ENCODE peak calls at places on chromosomes 4 and X, in ten cellular contexts. One of them, this sample, is unnamed.

GRCh38 chr4:119627267-119628190 is 1.1 kb downstream of the PDE5A start:
- DNase-seq in breast epithelium: peak; percentile 42
- DNase-seq in spleen: peak; percentile 91
- DNase-seq in K562: peak; percentile 74
- DNase-seq in epithelial cell of esophagus: peak; percentile 57
- DNase-seq in fibroblast of lung: peak; percentile 80
- DNase-seq in heart right ventricle: peak; percentile 69
- DNase-seq in fibroblast of pulmonary artery: peak; percentile 35
- DNase-seq in heart left ventricle: peak; percentile 84
- DNase-seq in HCT116: peak; percentile 19
- DNase-seq in this sample: peak; percentile 75

GRCh38 chr4:40421839-40422238 is 86.7 kb downstream of the CHRNA9 start:
- DNase-seq in breast epithelium: no peak
- DNase-seq in spleen: no peak
- DNase-seq in K562: no peak
- DNase-seq in epithelial cell of esophagus: no peak
- DNase-seq in fibroblast of lung: no peak
- DNase-seq in heart right ventricle: no peak
- DNase-seq in fibroblast of pulmonary artery: no peak
- DNase-seq in heart left ventricle: no peak
- DNase-seq in HCT116: no peak
- DNase-seq in this sample: no peak

GRCh38 chrX:151984328-151984727 is 9.9 kb upstream of the GABRE start:
- DNase-seq in breast epithelium: no peak
- DNase-seq in spleen: no peak
- DNase-seq in K562: no peak
- DNase-seq in epithelial cell of esophagus: peak; percentile 90
- DNase-seq in fibroblast of lung: peak; percentile 94
- DNase-seq in heart right ventricle: no peak
- DNase-seq in fibroblast of pulmonary artery: peak; percentile 95
- DNase-seq in heart left ventricle: no peak
- DNase-seq in HCT116: no peak
- DNase-seq in this sample: peak; percentile 79

GRCh38 chrX:124085063-124085462 is 123.6 kb downstream of the STAG2 start:
- DNase-seq in breast epithelium: no peak
- DNase-seq in spleen: no peak
- DNase-seq in K562: no peak
- DNase-seq in epithelial cell of esophagus: no peak
- DNase-seq in fibroblast of lung: no peak
- DNase-seq in heart right ventricle: no peak
- DNase-seq in fibroblast of pulmonary artery: no peak
- DNase-seq in heart left ventricle: no peak
- DNase-seq in HCT116: no peak
- DNase-seq in this sample: no peak

GRCh38 chr4:23877758-23878229 is 12.1 kb downstream of the PPARGC1A start:
- DNase-seq in breast epithelium: no peak
- DNase-seq in spleen: no peak
- DNase-seq in K562: no peak
- DNase-seq in epithelial cell of esophagus: no peak
- DNase-seq in fibroblast of lung: peak; percentile 89
- DNase-seq in heart right ventricle: no peak
- DNase-seq in fibroblast of pulmonary artery: peak; percentile 16
- DNase-seq in heart left ventricle: no peak
- DNase-seq in HCT116: no peak
- DNase-seq in this sample: peak; percentile 42

GRCh38 chr4:156545003-156545785 is 426.4 kb downstream of the PDGFC start:
- DNase-seq in breast epithelium: no peak
- DNase-seq in spleen: no peak
- DNase-seq in K562: no peak
- DNase-seq in epithelial cell of esophagus: no peak
- DNase-seq in fibroblast of lung: peak; percentile 43
- DNase-seq in heart right ventricle: peak; percentile 4
- DNase-seq in fibroblast of pulmonary artery: peak; percentile 42
- DNase-seq in heart left ventricle: no peak
- DNase-seq in HCT116: no peak
- DNase-seq in this sample: peak; percentile 49

GRCh38 chr4:138972956-138973819 is 42.4 kb upstream of the NOCT start:
- DNase-seq in breast epithelium: no peak
- DNase-seq in spleen: no peak
- DNase-seq in K562: no peak
- DNase-seq in epithelial cell of esophagus: no peak
- DNase-seq in fibroblast of lung: no peak
- DNase-seq in heart right ventricle: no peak
- DNase-seq in fibroblast of pulmonary artery: no peak
- DNase-seq in heart left ventricle: no peak
- DNase-seq in HCT116: no peak
- DNase-seq in this sample: no peak

GRCh38 chrX:40105016-40105790 is 7.4 kb upstream of the BCOR start:
- DNase-seq in breast epithelium: no peak
- DNase-seq in spleen: peak; percentile 91
- DNase-seq in K562: no peak
- DNase-seq in epithelial cell of esophagus: no peak
- DNase-seq in fibroblast of lung: peak; percentile 51
- DNase-seq in heart right ventricle: peak; percentile 33
- DNase-seq in fibroblast of pulmonary artery: no peak
- DNase-seq in heart left ventricle: peak; percentile 76
- DNase-seq in HCT116: no peak
- DNase-seq in this sample: no peak

GRCh38 chr4:107897823-107898222 is 33.5 kb upstream of the CYP2U1 start:
- DNase-seq in breast epithelium: no peak
- DNase-seq in spleen: no peak
- DNase-seq in K562: no peak
- DNase-seq in epithelial cell of esophagus: peak; percentile 19
- DNase-seq in fibroblast of lung: no peak
- DNase-seq in heart right ventricle: no peak
- DNase-seq in fibroblast of pulmonary artery: no peak
- DNase-seq in heart left ventricle: no peak
- DNase-seq in HCT116: no peak
- DNase-seq in this sample: no peak

GRCh38 chr4:2806392-2807355 is 13.8 kb downstream of the SH3BP2 start:
- DNase-seq in breast epithelium: no peak
- DNase-seq in spleen: peak; percentile 87
- DNase-seq in K562: no peak
- DNase-seq in epithelial cell of esophagus: no peak
- DNase-seq in fibroblast of lung: no peak
- DNase-seq in heart right ventricle: peak; percentile 77
- DNase-seq in fibroblast of pulmonary artery: peak; percentile 55
- DNase-seq in heart left ventricle: peak; percentile 82
- DNase-seq in HCT116: no peak
- DNase-seq in this sample: peak; percentile 56

GRCh38 chr4:81521708-81522107 is 50.0 kb upstream of the RASGEF1B start:
- DNase-seq in breast epithelium: no peak
- DNase-seq in spleen: no peak
- DNase-seq in K562: no peak
- DNase-seq in epithelial cell of esophagus: no peak
- DNase-seq in fibroblast of lung: no peak
- DNase-seq in heart right ventricle: no peak
- DNase-seq in fibroblast of pulmonary artery: no peak
- DNase-seq in heart left ventricle: no peak
- DNase-seq in HCT116: no peak
- DNase-seq in this sample: no peak

GRCh38 chr4:16225996-16226815 is at the start of gene TAPT1:
- DNase-seq in breast epithelium: peak; percentile 52
- DNase-seq in spleen: peak; percentile 97
- DNase-seq in K562: peak; percentile 84
- DNase-seq in epithelial cell of esophagus: peak; percentile 78
- DNase-seq in fibroblast of lung: peak; percentile 51
- DNase-seq in heart right ventricle: peak; percentile 85
- DNase-seq in fibroblast of pulmonary artery: peak; percentile 56
- DNase-seq in heart left ventricle: peak; percentile 92
- DNase-seq in HCT116: no peak
- DNase-seq in this sample: peak; percentile 61

DNA sequence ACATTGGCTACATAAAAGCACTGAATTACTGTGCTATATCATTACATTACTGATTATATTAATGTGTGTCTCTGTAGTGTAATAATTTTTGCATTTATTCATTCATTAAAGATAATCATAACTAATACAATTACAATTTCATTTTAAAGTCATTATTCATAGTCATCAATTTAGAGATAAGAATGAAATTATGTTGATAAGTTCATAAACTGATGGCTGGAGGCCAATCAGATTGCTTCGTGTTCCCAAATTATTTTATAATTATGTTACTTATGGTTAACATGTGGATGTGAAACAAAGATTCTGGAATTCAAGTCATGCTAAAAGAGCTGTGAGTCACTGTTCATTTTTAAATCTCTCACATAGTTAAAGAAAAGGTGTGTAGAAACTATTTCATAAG is 223.4 kb upstream of the HAND2 start:
- DNase-seq in breast epithelium: no peak
- DNase-seq in spleen: no peak
- DNase-seq in K562: no peak
- DNase-seq in epithelial cell of esophagus: no peak
- DNase-seq in fibroblast of lung: no peak
- DNase-seq in heart right ventricle: no peak
- DNase-seq in fibroblast of pulmonary artery: no peak
- DNase-seq in heart left ventricle: no peak
- DNase-seq in HCT116: no peak
- DNase-seq in this sample: no peak
- H3K4me3 ChIP-seq in breast epithelium: no peak overlapping the region
- H3K4me3 ChIP-seq in spleen: no peak overlapping the region
- H3K4me3 ChIP-seq in K562: no peak overlapping the region
- H3K4me3 ChIP-seq in epithelial cell of esophagus: no peak overlapping the region
- H3K4me3 ChIP-seq in fibroblast of lung: no peak overlapping the region
- H3K4me3 ChIP-seq in heart right ventricle: no peak overlapping the region
- H3K4me3 ChIP-seq in fibroblast of pulmonary artery: no peak overlapping the region
- H3K4me3 ChIP-seq in heart left ventricle: no peak overlapping the region
- H3K4me3 ChIP-seq in HCT116: no peak overlapping the region
- H3K4me3 ChIP-seq in this sample: no peak overlapping the region

GRCh38 chr4:159178147-159178541 is 75.3 kb downstream of the RAPGEF2 start:
- DNase-seq in breast epithelium: no peak
- DNase-seq in spleen: no peak
- DNase-seq in K562: no peak
- DNase-seq in epithelial cell of esophagus: peak; percentile 15
- DNase-seq in fibroblast of lung: peak; percentile 12
- DNase-seq in heart right ventricle: no peak
- DNase-seq in fibroblast of pulmonary artery: peak; percentile 72
- DNase-seq in heart left ventricle: no peak
- DNase-seq in HCT116: no peak
- DNase-seq in this sample: peak; percentile 61

GRCh38 chr4:159174645-159175147 is 71.8 kb downstream of the RAPGEF2 start:
- DNase-seq in breast epithelium: no peak
- DNase-seq in spleen: no peak
- DNase-seq in K562: no peak
- DNase-seq in epithelial cell of esophagus: no peak
- DNase-seq in fibroblast of lung: no peak
- DNase-seq in heart right ventricle: no peak
- DNase-seq in fibroblast of pulmonary artery: peak; percentile 17
- DNase-seq in heart left ventricle: no peak
- DNase-seq in HCT116: no peak
- DNase-seq in this sample: no peak

GRCh38 chr4:159177265-159178146 is 74.6 kb downstream of the RAPGEF2 start:
- DNase-seq in breast epithelium: no peak
- DNase-seq in spleen: no peak
- DNase-seq in K562: no peak
- DNase-seq in epithelial cell of esophagus: no peak
- DNase-seq in fibroblast of lung: no peak
- DNase-seq in heart right ventricle: no peak
- DNase-seq in fibroblast of pulmonary artery: no peak
- DNase-seq in heart left ventricle: no peak
- DNase-seq in HCT116: no peak
- DNase-seq in this sample: no peak

GRCh38 chr4:159175989-159176375 is 73.1 kb downstream of the RAPGEF2 start:
- DNase-seq in breast epithelium: no peak
- DNase-seq in spleen: no peak
- DNase-seq in K562: no peak
- DNase-seq in epithelial cell of esophagus: no peak
- DNase-seq in fibroblast of lung: no peak
- DNase-seq in heart right ventricle: no peak
- DNase-seq in fibroblast of pulmonary artery: no peak
- DNase-seq in heart left ventricle: no peak
- DNase-seq in HCT116: no peak
- DNase-seq in this sample: no peak

GRCh38 chr4:159175165-159175988 is 72.5 kb downstream of the RAPGEF2 start:
- DNase-seq in breast epithelium: peak; percentile 61
- DNase-seq in spleen: peak; percentile 74
- DNase-seq in K562: peak; percentile 58
- DNase-seq in epithelial cell of esophagus: peak; percentile 88
- DNase-seq in fibroblast of lung: peak; percentile 88
- DNase-seq in heart right ventricle: peak; percentile 81
- DNase-seq in fibroblast of pulmonary artery: peak; percentile 92
- DNase-seq in heart left ventricle: no peak
- DNase-seq in HCT116: peak; percentile 80
- DNase-seq in this sample: peak; percentile 90
- H3K4me3 ChIP-seq in breast epithelium: no peak overlapping the region
- H3K4me3 ChIP-seq in spleen: no peak overlapping the region
- H3K4me3 ChIP-seq in K562: no peak overlapping the region
- H3K4me3 ChIP-seq in epithelial cell of esophagus: no peak overlapping the region
- H3K4me3 ChIP-seq in fibroblast of lung: no peak overlapping the region
- H3K4me3 ChIP-seq in heart right ventricle: no peak overlapping the region
- H3K4me3 ChIP-seq in fibroblast of pulmonary artery: peak overlapping the region; percentile 42
- H3K4me3 ChIP-seq in heart left ventricle: no peak overlapping the region
- H3K4me3 ChIP-seq in HCT116: peak overlapping the region; percentile 17
- H3K4me3 ChIP-seq in this sample: peak overlapping the region; percentile 8

DNA sequence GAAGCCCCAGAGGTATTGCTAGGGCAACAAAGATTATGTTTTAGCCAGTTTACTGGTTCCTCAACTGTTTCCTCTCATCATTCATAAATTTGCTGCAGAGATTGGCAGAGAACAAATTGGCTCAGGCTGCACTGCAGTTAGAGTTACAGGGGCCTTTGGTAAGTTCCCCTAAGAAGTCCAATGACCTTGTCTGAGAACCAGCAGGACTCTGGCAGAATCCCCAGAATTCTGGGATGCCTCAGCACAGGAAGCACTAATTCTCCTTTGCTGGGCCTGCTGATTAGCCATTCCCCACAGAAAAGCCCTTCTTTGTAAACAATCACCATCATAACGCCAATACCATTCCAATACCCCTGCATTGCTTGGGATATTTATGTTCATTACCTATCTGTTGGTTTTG is 151.3 kb downstream of the USP46 start:
- DNase-seq in breast epithelium: no peak
- DNase-seq in spleen: no peak
- DNase-seq in K562: no peak
- DNase-seq in epithelial cell of esophagus: no peak
- DNase-seq in fibroblast of lung: no peak
- DNase-seq in heart right ventricle: peak; percentile 56
- DNase-seq in fibroblast of pulmonary artery: no peak
- DNase-seq in heart left ventricle: no peak
- DNase-seq in HCT116: no peak
- DNase-seq in this sample: no peak
- H3K4me3 ChIP-seq in breast epithelium: no peak overlapping the region
- H3K4me3 ChIP-seq in spleen: no peak overlapping the region
- H3K4me3 ChIP-seq in K562: no peak overlapping the region
- H3K4me3 ChIP-seq in epithelial cell of esophagus: no peak overlapping the region
- H3K4me3 ChIP-seq in fibroblast of lung: no peak overlapping the region
- H3K4me3 ChIP-seq in heart right ventricle: no peak overlapping the region
- H3K4me3 ChIP-seq in fibroblast of pulmonary artery: no peak overlapping the region
- H3K4me3 ChIP-seq in heart left ventricle: no peak overlapping the region
- H3K4me3 ChIP-seq in HCT116: no peak overlapping the region
- H3K4me3 ChIP-seq in this sample: no peak overlapping the region

DNA sequence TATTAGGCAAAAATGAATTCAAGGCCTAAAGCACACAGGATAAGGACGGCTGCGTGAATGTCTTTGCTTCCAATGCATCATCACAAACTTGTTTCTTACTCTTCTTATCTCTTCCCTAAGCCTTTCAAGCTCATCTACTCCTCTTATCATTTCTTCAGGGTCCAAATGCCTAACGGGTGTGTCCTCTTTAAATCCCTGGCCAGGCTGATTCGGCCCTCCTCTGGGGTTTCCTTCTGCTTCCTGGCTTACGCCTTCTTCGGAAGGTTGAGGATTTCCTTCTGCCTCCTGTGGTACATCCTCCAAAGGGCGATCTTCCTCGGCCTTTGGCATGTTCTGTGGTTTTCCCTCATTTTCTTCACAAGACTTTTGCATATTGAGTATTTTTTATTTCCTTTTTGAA is 1.3 kb downstream of the TCEAL8 start:
- DNase-seq in breast epithelium: no peak
- DNase-seq in spleen: no peak
- DNase-seq in K562: peak; percentile 12
- DNase-seq in epithelial cell of esophagus: no peak
- DNase-seq in fibroblast of lung: peak; percentile 4
- DNase-seq in heart right ventricle: peak; percentile 8
- DNase-seq in fibroblast of pulmonary artery: peak; percentile 6
- DNase-seq in heart left ventricle: no peak
- DNase-seq in HCT116: no peak
- DNase-seq in this sample: peak; percentile 14
- H3K4me3 ChIP-seq in breast epithelium: peak overlapping the region; percentile 55
- H3K4me3 ChIP-seq in spleen: peak overlapping the region; percentile 56
- H3K4me3 ChIP-seq in K562: peak overlapping the region; percentile 60
- H3K4me3 ChIP-seq in epithelial cell of esophagus: peak overlapping the region; percentile 69
- H3K4me3 ChIP-seq in fibroblast of lung: peak overlapping the region; percentile 52
- H3K4me3 ChIP-seq in heart right ventricle: peak overlapping the region; percentile 60
- H3K4me3 ChIP-seq in fibroblast of pulmonary artery: peak overlapping the region; percentile 85
- H3K4me3 ChIP-seq in heart left ventricle: peak overlapping the region; percentile 68
- H3K4me3 ChIP-seq in HCT116: peak overlapping the region; percentile 82
- H3K4me3 ChIP-seq in this sample: peak overlapping the region; percentile 85